ENCODE peak calls at places on chromosomes 13 and 19, in six cellular contexts. One of them, this sample, is unnamed.

GRCh38 chr19:17951151-17952040 is 15.5 kb upstream of the KCNN1 start:
- DNase-seq in cardiac fibroblast: no peak
- DNase-seq in brain microvascular endothelial cell: no peak
- DNase-seq in thoracic aorta: no peak
- DNase-seq in IMR-90: no peak
- DNase-seq in left ventricle myocardium inferior: no peak
- DNase-seq in this sample: no peak

GRCh38 chr19:10007811-10008211 is 2.5 kb downstream of the COL5A3 start:
- DNase-seq in cardiac fibroblast: peak; percentile 86
- DNase-seq in thoracic aorta: no peak
- DNase-seq in IMR-90: peak; percentile 80
- DNase-seq in brain microvascular endothelial cell: peak; percentile 51
- DNase-seq in left ventricle myocardium inferior: peak; percentile 63
- DNase-seq in this sample: peak; percentile 41

GRCh38 chr19:52959613-52960295 is 2.9 kb downstream of the ZNF816 start:
- DNase-seq in IMR-90: no peak
- DNase-seq in thoracic aorta: no peak
- DNase-seq in brain microvascular endothelial cell: no peak
- DNase-seq in left ventricle myocardium inferior: no peak
- DNase-seq in cardiac fibroblast: no peak
- DNase-seq in this sample: no peak

GRCh38 chr19:55451522-55452380 is 8.7 kb upstream of the SHISA7 start:
- DNase-seq in left ventricle myocardium inferior: no peak
- DNase-seq in cardiac fibroblast: no peak
- DNase-seq in thoracic aorta: no peak
- DNase-seq in IMR-90: no peak
- DNase-seq in brain microvascular endothelial cell: no peak
- DNase-seq in this sample: no peak

GRCh38 chr13:84366484-84366883 is 484.2 kb upstream of the SLITRK1 start:
- DNase-seq in cardiac fibroblast: peak; percentile 18
- DNase-seq in IMR-90: peak; percentile 7
- DNase-seq in thoracic aorta: no peak
- DNase-seq in left ventricle myocardium inferior: no peak
- DNase-seq in brain microvascular endothelial cell: no peak
- DNase-seq in this sample: no peak

GRCh38 chr13:113756441-113757097 is 2.5 kb upstream of the TMEM255B start:
- DNase-seq in left ventricle myocardium inferior: no peak
- DNase-seq in thoracic aorta: no peak
- DNase-seq in cardiac fibroblast: peak; percentile 34
- DNase-seq in IMR-90: peak; percentile 12
- DNase-seq in brain microvascular endothelial cell: no peak
- DNase-seq in this sample: no peak

GRCh38 chr13:98447881-98448641 is 128.8 kb downstream of the STK24 start:
- DNase-seq in thoracic aorta: no peak
- DNase-seq in IMR-90: no peak
- DNase-seq in cardiac fibroblast: peak; percentile 33
- DNase-seq in left ventricle myocardium inferior: peak; percentile 58
- DNase-seq in brain microvascular endothelial cell: no peak
- DNase-seq in this sample: no peak

GRCh38 chr13:72463561-72463960 is 263.9 kb downstream of the MZT1 start:
- DNase-seq in left ventricle myocardium inferior: no peak
- DNase-seq in cardiac fibroblast: peak; percentile 36
- DNase-seq in brain microvascular endothelial cell: peak; percentile 77
- DNase-seq in IMR-90: no peak
- DNase-seq in thoracic aorta: no peak
- DNase-seq in this sample: peak; percentile 62

GRCh38 chr13:36880961-36881360 is 39.1 kb downstream of the SMAD9 start:
- DNase-seq in thoracic aorta: no peak
- DNase-seq in left ventricle myocardium inferior: no peak
- DNase-seq in IMR-90: peak; percentile 15
- DNase-seq in cardiac fibroblast: peak; percentile 38
- DNase-seq in brain microvascular endothelial cell: no peak
- DNase-seq in this sample: no peak

GRCh38 chr13:31051999-31052398 is 109.7 kb downstream of the HSPH1 start:
- DNase-seq in IMR-90: peak; percentile 8
- DNase-seq in left ventricle myocardium inferior: no peak
- DNase-seq in brain microvascular endothelial cell: no peak
- DNase-seq in thoracic aorta: no peak
- DNase-seq in cardiac fibroblast: no peak
- DNase-seq in this sample: no peak

GRCh38 chr13:31049083-31049482 is 112.6 kb downstream of the HSPH1 start:
- DNase-seq in cardiac fibroblast: no peak
- DNase-seq in left ventricle myocardium inferior: no peak
- DNase-seq in brain microvascular endothelial cell: no peak
- DNase-seq in IMR-90: no peak
- DNase-seq in thoracic aorta: no peak
- DNase-seq in this sample: no peak

GRCh38 chr13:31049833-31050232 is 111.9 kb downstream of the HSPH1 start:
- DNase-seq in left ventricle myocardium inferior: peak; percentile 23
- DNase-seq in thoracic aorta: no peak
- DNase-seq in brain microvascular endothelial cell: no peak
- DNase-seq in cardiac fibroblast: no peak
- DNase-seq in IMR-90: no peak
- DNase-seq in this sample: no peak

GRCh38 chr13:31052478-31052877 is 109.2 kb downstream of the HSPH1 start:
- DNase-seq in brain microvascular endothelial cell: no peak
- DNase-seq in left ventricle myocardium inferior: no peak
- DNase-seq in IMR-90: no peak
- DNase-seq in cardiac fibroblast: no peak
- DNase-seq in thoracic aorta: no peak
- DNase-seq in this sample: no peak

GRCh38 chr13:31050486-31051400 is 111.0 kb downstream of the HSPH1 start:
- DNase-seq in brain microvascular endothelial cell: no peak
- DNase-seq in cardiac fibroblast: peak; percentile 35
- DNase-seq in thoracic aorta: no peak
- DNase-seq in left ventricle myocardium inferior: no peak
- DNase-seq in IMR-90: peak; percentile 57
- DNase-seq in this sample: no peak
- TF ChIP-seq CTCF in brain microvascular endothelial cell: peak; percentile 59
- TF ChIP-seq CTCF in cardiac fibroblast: peak; percentile 50
- TF ChIP-seq CTCF in thoracic aorta: peak; percentile 26
- TF ChIP-seq CTCF in left ventricle myocardium inferior: no peak
- TF ChIP-seq CTCF in IMR-90: peak; percentile 33
- TF ChIP-seq CTCF in this sample: peak; percentile 51

DNA sequence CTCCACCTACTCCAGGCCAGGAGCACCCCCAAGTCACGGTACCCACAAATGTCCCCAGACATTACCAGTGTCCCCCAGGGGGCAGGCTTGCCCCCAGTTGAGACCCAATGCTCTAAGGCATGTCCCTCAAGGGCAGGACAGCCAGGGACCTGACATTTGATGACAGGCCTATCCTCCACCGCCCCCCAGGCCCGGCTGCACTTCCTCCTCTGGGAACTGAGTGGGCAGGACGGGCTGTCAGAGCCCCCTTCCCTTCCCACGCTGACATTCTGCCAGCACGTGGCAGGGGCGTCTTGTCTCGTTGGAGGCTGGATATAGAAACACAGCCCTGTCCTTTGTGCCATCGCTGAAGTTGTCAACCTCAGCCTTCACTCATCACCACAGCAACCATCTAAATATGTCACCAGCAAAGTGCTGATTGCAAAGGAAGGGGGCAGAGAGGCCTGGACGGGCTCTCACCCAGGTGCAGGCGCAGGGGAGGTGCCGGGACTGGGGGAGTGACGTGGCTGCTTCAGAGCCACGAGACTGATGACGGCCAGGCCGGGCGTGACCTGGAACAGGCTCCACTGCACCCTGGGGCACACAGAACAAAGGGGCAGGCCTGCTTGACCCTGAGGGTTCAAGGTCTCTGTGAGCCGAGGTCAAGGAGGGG is 38.4 kb downstream of the GNG7 start:
- DNase-seq in thoracic aorta: no peak
- DNase-seq in left ventricle myocardium inferior: peak; percentile 84
- DNase-seq in brain microvascular endothelial cell: no peak
- DNase-seq in cardiac fibroblast: no peak
- DNase-seq in IMR-90: no peak
- DNase-seq in this sample: no peak
- TF ChIP-seq CTCF in thoracic aorta: no peak
- TF ChIP-seq CTCF in left ventricle myocardium inferior: peak; percentile 55
- TF ChIP-seq CTCF in brain microvascular endothelial cell: peak; percentile 32
- TF ChIP-seq CTCF in cardiac fibroblast: no peak
- TF ChIP-seq CTCF in IMR-90: peak; percentile 15
- TF ChIP-seq CTCF in this sample: no peak

DNA sequence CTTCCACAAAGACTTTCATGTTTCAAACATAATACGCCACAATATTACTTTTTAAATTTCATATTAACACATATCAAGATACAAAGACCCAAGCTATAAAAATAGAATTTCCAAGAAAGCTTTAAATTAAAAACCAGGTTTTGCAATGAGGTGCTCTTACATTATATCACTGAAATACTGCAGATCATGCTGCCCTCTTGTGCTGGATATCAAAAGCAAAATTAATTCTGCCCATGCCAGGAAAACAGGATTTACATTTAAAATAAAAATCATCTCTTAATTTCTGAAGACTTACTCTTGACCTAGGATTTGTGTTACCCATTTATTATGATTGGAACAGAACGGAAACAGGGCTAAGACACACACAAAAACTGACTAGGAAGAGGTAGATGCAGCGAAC is 145.0 kb downstream of the ABCC4 start:
- DNase-seq in IMR-90: peak; percentile 17
- DNase-seq in left ventricle myocardium inferior: no peak
- DNase-seq in cardiac fibroblast: peak; percentile 68
- DNase-seq in thoracic aorta: no peak
- DNase-seq in brain microvascular endothelial cell: peak; percentile 36
- DNase-seq in this sample: peak; percentile 13
- TF ChIP-seq CTCF in IMR-90: peak; percentile 40
- TF ChIP-seq CTCF in left ventricle myocardium inferior: peak; percentile 10
- TF ChIP-seq CTCF in cardiac fibroblast: peak; percentile 32
- TF ChIP-seq CTCF in thoracic aorta: no peak
- TF ChIP-seq CTCF in brain microvascular endothelial cell: peak; percentile 54
- TF ChIP-seq CTCF in this sample: peak; percentile 37

GRCh38 chr13:64648293-64648692 is 2581.8 kb downstream of the PCDH9 start:
- DNase-seq in brain microvascular endothelial cell: no peak
- DNase-seq in left ventricle myocardium inferior: no peak
- DNase-seq in thoracic aorta: no peak
- DNase-seq in cardiac fibroblast: no peak
- DNase-seq in IMR-90: no peak
- DNase-seq in this sample: no peak
- TF ChIP-seq CTCF in brain microvascular endothelial cell: no peak
- TF ChIP-seq CTCF in left ventricle myocardium inferior: no peak
- TF ChIP-seq CTCF in thoracic aorta: no peak
- TF ChIP-seq CTCF in cardiac fibroblast: no peak
- TF ChIP-seq CTCF in IMR-90: no peak
- TF ChIP-seq CTCF in this sample: no peak

DNA sequence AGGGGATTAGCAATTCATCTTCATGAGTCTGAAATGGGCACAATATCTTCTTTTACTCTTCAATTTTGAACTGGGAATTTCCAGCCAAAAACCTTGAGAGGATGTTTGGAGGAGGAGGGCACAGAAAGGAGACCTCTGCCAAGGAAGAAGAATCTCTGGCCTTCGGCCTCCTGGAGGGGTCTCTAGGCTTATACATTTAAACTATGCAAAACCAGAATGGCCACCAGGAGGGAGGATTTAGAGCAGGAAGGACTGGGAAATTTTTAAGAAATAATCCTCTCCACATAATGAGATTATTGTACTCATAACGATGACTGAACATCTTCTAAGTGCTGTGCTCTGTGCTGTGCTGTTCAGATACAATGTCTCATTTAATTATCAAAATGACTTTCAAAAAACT is 325.9 kb downstream of the NDFIP2 start:
- DNase-seq in IMR-90: no peak
- DNase-seq in left ventricle myocardium inferior: no peak
- DNase-seq in thoracic aorta: no peak
- DNase-seq in brain microvascular endothelial cell: no peak
- DNase-seq in cardiac fibroblast: no peak
- DNase-seq in this sample: no peak
- TF ChIP-seq CTCF in IMR-90: no peak
- TF ChIP-seq CTCF in left ventricle myocardium inferior: no peak
- TF ChIP-seq CTCF in thoracic aorta: no peak
- TF ChIP-seq CTCF in brain microvascular endothelial cell: no peak
- TF ChIP-seq CTCF in cardiac fibroblast: no peak
- TF ChIP-seq CTCF in this sample: no peak

DNA sequence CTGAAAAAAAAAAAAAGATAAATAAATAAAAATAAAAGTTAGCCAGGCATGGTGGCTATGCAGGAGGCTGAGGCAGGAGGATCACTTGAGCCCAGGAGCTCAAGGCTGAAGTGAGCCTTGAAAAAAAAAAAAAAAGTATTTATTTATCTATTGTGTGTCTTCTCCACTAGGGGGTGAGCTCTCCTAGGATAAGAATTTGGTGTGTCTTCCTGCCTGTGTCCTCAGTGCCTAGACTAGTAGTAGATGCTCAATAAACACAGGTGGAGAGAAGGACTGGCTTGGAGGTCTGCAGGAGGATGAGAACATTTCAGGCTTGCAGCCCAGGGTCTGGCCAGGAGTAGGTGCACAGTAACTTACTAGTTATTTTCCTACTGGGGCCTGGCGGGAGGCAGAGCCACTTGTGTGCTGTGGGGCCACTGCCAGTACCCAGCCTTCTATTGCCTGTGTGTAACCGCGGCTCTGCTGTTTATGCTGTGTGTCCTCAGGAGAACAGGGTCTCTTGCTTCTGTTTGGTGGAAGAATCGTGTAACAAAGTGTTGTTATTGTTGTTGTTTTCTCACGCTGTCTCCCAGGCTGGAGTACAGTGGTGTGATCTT is 5.4 kb downstream of the LMTK3 start:
- DNase-seq in cardiac fibroblast: peak; percentile 71
- DNase-seq in brain microvascular endothelial cell: no peak
- DNase-seq in left ventricle myocardium inferior: no peak
- DNase-seq in thoracic aorta: no peak
- DNase-seq in IMR-90: peak; percentile 47
- DNase-seq in this sample: no peak
- TF ChIP-seq CTCF in cardiac fibroblast: peak; percentile 38
- TF ChIP-seq CTCF in brain microvascular endothelial cell: peak; percentile 65
- TF ChIP-seq CTCF in left ventricle myocardium inferior: peak; percentile 44
- TF ChIP-seq CTCF in thoracic aorta: peak; percentile 46
- TF ChIP-seq CTCF in IMR-90: peak; percentile 73
- TF ChIP-seq CTCF in this sample: peak; percentile 49

DNA sequence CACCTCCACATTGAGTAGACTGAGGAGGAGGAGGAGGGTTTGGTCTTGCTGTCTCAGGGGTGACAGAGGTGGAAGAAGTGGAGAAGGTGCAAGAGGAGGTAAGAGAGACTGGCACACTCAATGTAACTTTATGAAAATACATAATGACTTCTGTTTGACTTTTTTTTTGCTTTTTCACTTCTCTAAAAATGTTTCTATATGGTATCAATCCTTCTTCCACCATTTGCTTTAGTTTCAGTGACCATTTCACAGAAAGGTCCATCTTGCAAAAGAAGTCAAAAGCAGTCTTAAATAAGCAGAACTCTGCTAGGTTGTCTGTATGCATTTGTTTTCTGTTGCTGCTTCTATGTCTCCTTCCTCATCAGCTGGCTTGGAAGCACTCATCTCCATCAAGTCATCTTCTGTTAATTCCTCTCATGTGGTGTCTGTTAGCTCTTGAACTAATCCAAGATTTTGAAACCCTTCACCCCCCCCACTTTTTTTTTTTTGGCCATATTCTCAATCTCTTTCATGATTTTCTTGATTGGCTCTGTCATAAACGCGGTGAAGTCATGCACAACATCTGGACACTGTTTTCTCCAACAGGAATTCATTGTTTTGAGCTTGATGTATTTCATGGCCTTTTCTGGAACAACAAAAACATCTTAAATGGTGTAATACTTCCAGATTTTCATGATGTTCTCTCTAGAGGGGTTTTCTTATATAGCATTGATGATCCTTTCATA is 80.8 kb downstream of the KL start:
- DNase-seq in IMR-90: no peak
- DNase-seq in brain microvascular endothelial cell: no peak
- DNase-seq in left ventricle myocardium inferior: no peak
- DNase-seq in thoracic aorta: no peak
- DNase-seq in cardiac fibroblast: no peak
- DNase-seq in this sample: no peak
- TF ChIP-seq CTCF in IMR-90: no peak
- TF ChIP-seq CTCF in brain microvascular endothelial cell: no peak
- TF ChIP-seq CTCF in left ventricle myocardium inferior: no peak
- TF ChIP-seq CTCF in thoracic aorta: no peak
- TF ChIP-seq CTCF in cardiac fibroblast: no peak
- TF ChIP-seq CTCF in this sample: no peak

GRCh38 chr19:15971217-15971616 is 22.4 kb downstream of the OR10H4 start:
- DNase-seq in brain microvascular endothelial cell: no peak
- DNase-seq in IMR-90: no peak
- DNase-seq in thoracic aorta: no peak
- DNase-seq in left ventricle myocardium inferior: no peak
- DNase-seq in cardiac fibroblast: no peak
- DNase-seq in this sample: no peak
- TF ChIP-seq CTCF in brain microvascular endothelial cell: peak; percentile 19
- TF ChIP-seq CTCF in IMR-90: no peak
- TF ChIP-seq CTCF in thoracic aorta: no peak
- TF ChIP-seq CTCF in left ventricle myocardium inferior: no peak
- TF ChIP-seq CTCF in cardiac fibroblast: no peak
- TF ChIP-seq CTCF in this sample: no peak

This sample was measured in astrocyte of the cerebellum.